ENCODE peak calls at places on chromosomes 1 and 21, in four cellular contexts. Q, J, B and W are unnamed samples.

GRCh38 chr1:151942882-151943281 is 33.6 kb upstream of the THEM4 start:
- DNase-seq in Q (no peak), J (no peak), B (no peak), W (no peak)

GRCh38 chr1:221039616-221040015 is 160.4 kb downstream of the HLX start:
- DNase-seq in J (peak; percentile 70), Q (no peak), B (no peak), W (no peak)

GRCh38 chr1:226060976-226061792 is 1.3 kb upstream of the H3-3A start:
- DNase-seq in B (no peak), Q (peak; percentile 64), J (no peak), W (no peak)

GRCh38 chr21:33949516-33950424 is 34.2 kb upstream of the ATP5PO start:
- DNase-seq in J (no peak), B (no peak), Q (no peak), W (no peak)

GRCh38 chr1:207579436-207579799 is 65.5 kb upstream of the CR1L start:
- DNase-seq in Q (peak; percentile 40), J (peak; percentile 72), B (peak; percentile 44), W (peak; percentile 36)

GRCh38 chr1:159867322-159868064 is 5.0 kb upstream of the VSIG8 start:
- DNase-seq in Q (peak; percentile 34), B (no peak), J (no peak), W (no peak)

GRCh38 chr21:41280115-41280919 is 36.3 kb upstream of the FAM3B start:
- DNase-seq in J (no peak), B (no peak), Q (no peak), W (no peak)

GRCh38 chr1:242212401-242212800 is 213.5 kb upstream of the MAP1LC3C start:
- DNase-seq in B (no peak), Q (peak; percentile 88), J (no peak), W (no peak)

GRCh38 chr1:32138965-32139364 is 31.1 kb downstream of the KPNA6 start:
- DNase-seq in J (peak; percentile 40), B (peak; percentile 53), Q (no peak), W (peak; percentile 21)

GRCh38 chr1:100578201-100578600 is 40.3 kb downstream of the GPR88 start:
- DNase-seq in B (no peak), Q (no peak), J (no peak), W (no peak)

GRCh38 chr1:50422946-50423669 is at the start of gene DMRTA2:
- DNase-seq in Q (no peak), J (no peak), B (no peak), W (peak; percentile 71)

GRCh38 chr1:100455478-100456072 is 82.4 kb upstream of the GPR88 start:
- DNase-seq in J (peak; percentile 5), B (peak; percentile 29), Q (peak; percentile 4), W (no peak)

GRCh38 chr1:8118031-8118451 is 91.9 kb upstream of the ERRFI1 start:
- DNase-seq in Q (no peak), J (no peak), B (no peak), W (no peak)

GRCh38 chr1:110916669-110917306 is 43.8 kb downstream of the CD53 start:
- DNase-seq in B (no peak), Q (no peak), J (peak; percentile 41), W (no peak)

GRCh38 chr21:17733209-17733608 is 85.9 kb downstream of the C21orf91 start:
- DNase-seq in J (no peak), Q (no peak), B (no peak), W (no peak)

GRCh38 chr1:94872771-94873495 is 52.8 kb downstream of the SLC44A3 start:
- DNase-seq in J (no peak), Q (no peak), B (peak; percentile 29), W (no peak)

GRCh38 chr1:203142684-203143408 is 15.3 kb downstream of the ADORA1 start:
- DNase-seq in Q (no peak), J (no peak), B (no peak), W (no peak)

GRCh38 chr21:45329261-45330074 is 41.8 kb upstream of the POFUT2 start:
- DNase-seq in Q (peak; percentile 28), B (no peak), J (no peak), W (no peak)

GRCh38 chr1:245046764-245047163 is 108.0 kb upstream of the KIF26B start:
- DNase-seq in Q (peak; percentile 83), B (no peak), J (no peak), W (no peak)

GRCh38 chr1:183164350-183164749 is 21.7 kb upstream of the LAMC2 start:
- DNase-seq in Q (no peak), J (peak; percentile 58), B (peak; percentile 65), W (peak; percentile 42)

GRCh38 chr1:46535063-46535462 is 16.4 kb downstream of the KNCN start:
- DNase-seq in J (no peak), B (no peak), Q (no peak), W (no peak)

GRCh38 chr1:61477301-61477700 is 247.6 kb downstream of the TM2D1 start:
- DNase-seq in J (no peak), Q (no peak), B (no peak), W (no peak)

GRCh38 chr1:46474580-46474979 is 15.1 kb upstream of the DMBX1 start:
- DNase-seq in J (no peak), Q (no peak), B (no peak), W (no peak)